ENCODE peak calls at places on chromosomes 3 and 15, in six cellular contexts. One of them, this sample, is unnamed.

GRCh38 chr15:98003976-98004375 is 43.5 kb downstream of the ARRDC4 start:
- DNase-seq in esophagus muscularis mucosa: no peak
- DNase-seq in psoas muscle: no peak
- DNase-seq in heart right ventricle: no peak
- DNase-seq in NB4: no peak
- DNase-seq in substantia nigra: no peak
- DNase-seq in this sample: peak

GRCh38 chr15:41791547-41791937 is 17.3 kb downstream of the MAPKBP1 start:
- DNase-seq in heart right ventricle: no peak
- DNase-seq in esophagus muscularis mucosa: no peak
- DNase-seq in NB4: no peak
- DNase-seq in psoas muscle: no peak
- DNase-seq in substantia nigra: no peak
- DNase-seq in this sample: no peak

GRCh38 chr15:88623061-88623460 is 1.9 kb downstream of the AEN start:
- DNase-seq in esophagus muscularis mucosa: no peak
- DNase-seq in substantia nigra: no peak
- DNase-seq in psoas muscle: no peak
- DNase-seq in heart right ventricle: no peak
- DNase-seq in NB4: peak
- DNase-seq in this sample: peak

GRCh38 chr3:8932507-8932906 is 30.8 kb downstream of the RAD18 start:
- DNase-seq in heart right ventricle: no peak
- DNase-seq in esophagus muscularis mucosa: no peak
- DNase-seq in psoas muscle: no peak
- DNase-seq in substantia nigra: no peak
- DNase-seq in NB4: no peak
- DNase-seq in this sample: no peak

GRCh38 chr3:15241341-15241740 is 35.3 kb downstream of the CAPN7 start:
- DNase-seq in heart right ventricle: no peak
- DNase-seq in psoas muscle: peak
- DNase-seq in NB4: peak
- DNase-seq in substantia nigra: no peak
- DNase-seq in esophagus muscularis mucosa: no peak
- DNase-seq in this sample: peak

GRCh38 chr3:155370198-155370597 is 76.7 kb upstream of the STRIT1 start:
- DNase-seq in heart right ventricle: peak
- DNase-seq in psoas muscle: no peak
- DNase-seq in esophagus muscularis mucosa: no peak
- DNase-seq in substantia nigra: no peak
- DNase-seq in NB4: no peak
- DNase-seq in this sample: no peak

GRCh38 chr3:65837604-65838003 is 201.1 kb downstream of the MAGI1 start:
- DNase-seq in esophagus muscularis mucosa: no peak
- DNase-seq in heart right ventricle: no peak
- DNase-seq in psoas muscle: no peak
- DNase-seq in substantia nigra: no peak
- DNase-seq in NB4: no peak
- DNase-seq in this sample: no peak

GRCh38 chr3:58191361-58191991 is 19.3 kb downstream of the DNASE1L3 start:
- DNase-seq in esophagus muscularis mucosa: no peak
- DNase-seq in substantia nigra: no peak
- DNase-seq in psoas muscle: no peak
- DNase-seq in heart right ventricle: no peak
- DNase-seq in NB4: no peak
- DNase-seq in this sample: no peak

GRCh38 chr3:186609247-186609868 is 3.5 kb upstream of the AHSG start:
- DNase-seq in psoas muscle: no peak
- DNase-seq in NB4: peak
- DNase-seq in esophagus muscularis mucosa: no peak
- DNase-seq in substantia nigra: no peak
- DNase-seq in heart right ventricle: no peak
- DNase-seq in this sample: peak

GRCh38 chr3:152738656-152739055 is 96.3 kb upstream of the P2RY1 start:
- DNase-seq in heart right ventricle: no peak
- DNase-seq in NB4: no peak
- DNase-seq in substantia nigra: no peak
- DNase-seq in psoas muscle: no peak
- DNase-seq in esophagus muscularis mucosa: no peak
- DNase-seq in this sample: peak

GRCh38 chr3:138173769-138174420 is 826 bp downstream of the DBR1 start:
- DNase-seq in psoas muscle: no peak
- DNase-seq in substantia nigra: no peak
- DNase-seq in esophagus muscularis mucosa: no peak
- DNase-seq in heart right ventricle: no peak
- DNase-seq in NB4: no peak
- DNase-seq in this sample: no peak

GRCh38 chr3:111577798-111578685 is 17.1 kb downstream of the ZBED2 start:
- DNase-seq in heart right ventricle: no peak
- DNase-seq in esophagus muscularis mucosa: no peak
- DNase-seq in substantia nigra: no peak
- DNase-seq in psoas muscle: no peak
- DNase-seq in NB4: peak
- DNase-seq in this sample: peak

GRCh38 chr15:74793135-74794028 is 11.5 kb downstream of the CSK start:
- DNase-seq in psoas muscle: no peak
- DNase-seq in NB4: peak
- DNase-seq in esophagus muscularis mucosa: no peak
- DNase-seq in substantia nigra: no peak
- DNase-seq in heart right ventricle: no peak
- DNase-seq in this sample: no peak

GRCh38 chr3:45199837-45200648 is 26.0 kb downstream of the TMEM158 start:
- DNase-seq in NB4: no peak
- DNase-seq in psoas muscle: no peak
- DNase-seq in substantia nigra: no peak
- DNase-seq in esophagus muscularis mucosa: no peak
- DNase-seq in heart right ventricle: no peak
- DNase-seq in this sample: peak

GRCh38 chr3:13883681-13884080 is 3.8 kb upstream of the WNT7A start:
- DNase-seq in heart right ventricle: no peak
- DNase-seq in NB4: no peak
- DNase-seq in psoas muscle: no peak
- DNase-seq in esophagus muscularis mucosa: peak
- DNase-seq in substantia nigra: no peak
- DNase-seq in this sample: no peak

GRCh38 chr15:35191783-35192182 is 106.7 kb upstream of the NANOGP8 start:
- DNase-seq in esophagus muscularis mucosa: no peak
- DNase-seq in NB4: no peak
- DNase-seq in psoas muscle: no peak
- DNase-seq in heart right ventricle: no peak
- DNase-seq in substantia nigra: no peak
- DNase-seq in this sample: no peak

GRCh38 chr3:46585799-46586693 is 19.9 kb upstream of the LRRC2 start:
- DNase-seq in heart right ventricle: no peak
- DNase-seq in NB4: no peak
- DNase-seq in substantia nigra: no peak
- DNase-seq in psoas muscle: no peak
- DNase-seq in esophagus muscularis mucosa: no peak
- DNase-seq in this sample: no peak

GRCh38 chr15:61916104-61916503 is 144.1 kb downstream of the VPS13C start:
- DNase-seq in psoas muscle: no peak
- DNase-seq in heart right ventricle: no peak
- DNase-seq in esophagus muscularis mucosa: no peak
- DNase-seq in substantia nigra: no peak
- DNase-seq in NB4: no peak
- DNase-seq in this sample: peak

GRCh38 chr3:49265987-49266386 is 11.0 kb downstream of the C3orf62 start:
- DNase-seq in NB4: no peak
- DNase-seq in psoas muscle: no peak
- DNase-seq in substantia nigra: no peak
- DNase-seq in esophagus muscularis mucosa: no peak
- DNase-seq in heart right ventricle: no peak
- DNase-seq in this sample: no peak

GRCh38 chr3:71063768-71064287 is 519.7 kb downstream of the FOXP1 start:
- DNase-seq in heart right ventricle: peak
- DNase-seq in substantia nigra: peak
- DNase-seq in esophagus muscularis mucosa: peak
- DNase-seq in psoas muscle: no peak
- DNase-seq in NB4: peak
- DNase-seq in this sample: peak

GRCh38 chr3:183538475-183538874 is 17.0 kb downstream of the KLHL6 start:
- DNase-seq in heart right ventricle: no peak
- DNase-seq in NB4: no peak
- DNase-seq in psoas muscle: no peak
- DNase-seq in esophagus muscularis mucosa: no peak
- DNase-seq in substantia nigra: no peak
- DNase-seq in this sample: no peak

GRCh38 chr3:124829819-124830554 is 57.2 kb downstream of the ITGB5 start:
- DNase-seq in NB4: no peak
- DNase-seq in substantia nigra: no peak
- DNase-seq in heart right ventricle: no peak
- DNase-seq in psoas muscle: no peak
- DNase-seq in esophagus muscularis mucosa: no peak
- DNase-seq in this sample: peak

GRCh38 chr15:84606653-84607120 is 5.9 kb downstream of the ZSCAN2 start:
- DNase-seq in substantia nigra: no peak
- DNase-seq in NB4: no peak
- DNase-seq in heart right ventricle: no peak
- DNase-seq in psoas muscle: no peak
- DNase-seq in esophagus muscularis mucosa: no peak
- DNase-seq in this sample: no peak

GRCh38 chr3:11335056-11335608 is 62.9 kb downstream of the ATG7 start:
- DNase-seq in substantia nigra: no peak
- DNase-seq in esophagus muscularis mucosa: no peak
- DNase-seq in psoas muscle: no peak
- DNase-seq in NB4: peak
- DNase-seq in heart right ventricle: no peak
- DNase-seq in this sample: peak

GRCh38 chr3:50316657-50317242 is 5.8 kb downstream of the HYAL2 start:
- DNase-seq in psoas muscle: no peak
- DNase-seq in substantia nigra: no peak
- DNase-seq in esophagus muscularis mucosa: no peak
- DNase-seq in heart right ventricle: no peak
- DNase-seq in NB4: peak
- DNase-seq in this sample: no peak

GRCh38 chr3:120602682-120603081 is 6.5 kb downstream of the NDUFB4 start:
- DNase-seq in heart right ventricle: no peak
- DNase-seq in esophagus muscularis mucosa: no peak
- DNase-seq in substantia nigra: no peak
- DNase-seq in psoas muscle: no peak
- DNase-seq in NB4: no peak
- DNase-seq in this sample: no peak

GRCh38 chr15:83850846-83851245 is 196.9 kb downstream of the ADAMTSL3 start:
- DNase-seq in psoas muscle: no peak
- DNase-seq in esophagus muscularis mucosa: no peak
- DNase-seq in substantia nigra: no peak
- DNase-seq in NB4: no peak
- DNase-seq in heart right ventricle: no peak
- DNase-seq in this sample: no peak